ENCODE peak calls at places on chromosomes 6 and 20, in six cellular contexts. A is endothelial cell; J is stromal cell of bone marrow; G is brain microvascular endothelial cell; P is stimulated activated CD4-positive, alpha-beta T cell treated with anti-CD3 and anti-CD28 coated beads, Interleukin-15, amount 100 ng/mL, for 1 hour; X is hypothalamus. M is an unnamed sample.

GRCh38 chr6:21792177-21792576 is 198.6 kb downstream of the SOX4 start:
- DNase-seq in X (no peak), P (no peak), A (no peak), J (no peak), G (no peak), M (no peak)

GRCh38 chr20:63703976-63704748 is 3.6 kb downstream of the ARFRP1 start:
- DNase-seq in X (no peak), P (no peak), J (no peak), G (no peak), A (no peak), M (no peak)

GRCh38 chr6:104955491-104955890 is 1.4 kb upstream of the LIN28B start:
- DNase-seq in X (no peak), J (no peak), P (no peak), G (no peak), A (peak), M (no peak)

GRCh38 chr6:134449004-134449403 is 131.1 kb upstream of the SGK1 start:
- DNase-seq in P (no peak), X (no peak), A (no peak), J (no peak), G (no peak), M (no peak)

GRCh38 chr6:64175311-64175710 is 539.7 kb downstream of the PHF3 start:
- DNase-seq in G (no peak), X (no peak), J (no peak), P (no peak), A (no peak), M (no peak)

GRCh38 chr6:113825776-113826175 is 31.4 kb upstream of the MARCKS start:
- DNase-seq in X (peak), P (no peak), G (peak), J (peak), A (no peak), M (peak)

GRCh38 chr20:15419856-15420255 is 1082.4 kb upstream of the FLRT3 start:
- DNase-seq in J (no peak), G (no peak), A (no peak), P (no peak), X (no peak), M (no peak)

GRCh38 chr6:99334526-99335127 is 14.8 kb downstream of the FAXC start:
- DNase-seq in P (no peak), A (peak), G (peak), X (no peak), J (peak), M (no peak)

GRCh38 chr6:38588631-38589366 is 50.9 kb downstream of the BTBD9 start:
- DNase-seq in P (no peak), X (no peak), J (no peak), A (no peak), G (no peak), M (no peak)

GRCh38 chr6:142845624-142846458 is 99.1 kb downstream of the HIVEP2 start:
- DNase-seq in G (peak), X (peak), P (peak), J (no peak), A (peak), M (peak)

GRCh38 chr6:81515562-81516453 is 236.7 kb downstream of the TENT5A start:
- DNase-seq in J (peak), P (no peak), G (no peak), A (no peak), X (no peak), M (no peak)